ENCODE peak calls at places on chromosomes 4 and X, in nine cellular contexts. W is H1, K is esophagus muscularis mucosa, T is transverse colon, N is suprapubic skin, O is SK-N-SH, L is GM23338, V is spleen, X is sigmoid colon. U is an unnamed sample.

GRCh38 chr4:186029731-186030421 is 39.1 kb upstream of the TLR3 start:
- DNase-seq in T (peak), N (peak), O (peak), X (peak), V (no peak), W (no peak), K (no peak), L (peak), U (peak)

GRCh38 chr4:165398570-165398969 is 19.8 kb downstream of the CPE start:
- DNase-seq in V (no peak), W (no peak), K (no peak), L (peak), N (no peak), T (no peak), X (no peak), O (peak), U (no peak)

GRCh38 chr4:140157341-140157740 is 3.4 kb upstream of the MAML3 start:
- DNase-seq in L (no peak), V (no peak), O (no peak), T (no peak), W (no peak), X (no peak), K (no peak), N (no peak), U (no peak)

GRCh38 chrX:42128587-42128986 is 205.2 kb upstream of the CASK start:
- DNase-seq in N (no peak), V (no peak), W (no peak), K (no peak), L (no peak), X (no peak), O (no peak), T (no peak), U (no peak)

GRCh38 chrX:109352121-109352556 is 129.7 kb downstream of the GUCY2F start:
- DNase-seq in V (no peak), L (no peak), K (no peak), O (no peak), N (no peak), T (no peak), X (no peak), W (no peak), U (peak)

GRCh38 chr4:54187148-54187547 is 41.9 kb upstream of the PDGFRA start:
- DNase-seq in K (no peak), T (peak), V (no peak), W (no peak), N (no peak), X (no peak), L (no peak), O (no peak), U (no peak)

GRCh38 chrX:100731441-100732281 is at the start of gene SYTL4:
- DNase-seq in X (peak), W (no peak), T (peak), V (peak), K (no peak), O (peak), L (peak), N (peak), U (peak)

GRCh38 chr4:78517050-78517652 is 34.4 kb upstream of the ANXA3 start:
- DNase-seq in K (no peak), X (no peak), N (no peak), L (peak), W (no peak), T (no peak), O (peak), V (no peak), U (no peak)

GRCh38 chr4:5203309-5203708 is 152.0 kb downstream of the STK32B start:
- DNase-seq in K (no peak), W (no peak), L (no peak), T (no peak), N (no peak), X (no peak), O (no peak), V (no peak), U (no peak)

GRCh38 chrX:12441376-12442128 is 303.3 kb downstream of the FRMPD4 start:
- DNase-seq in T (no peak), V (no peak), K (no peak), O (no peak), X (no peak), L (no peak), N (no peak), W (no peak), U (no peak)

GRCh38 chr4:123811763-123812390 is 415.3 kb downstream of the SPRY1 start:
- DNase-seq in K (no peak), V (no peak), L (no peak), X (no peak), N (no peak), T (no peak), O (no peak), W (no peak), U (no peak)

GRCh38 chr4:119124314-119124713 is 11.3 kb upstream of the MYOZ2 start:
- DNase-seq in N (no peak), X (no peak), W (no peak), K (no peak), O (no peak), L (no peak), V (no peak), T (no peak), U (peak)

GRCh38 chr4:157012781-157013180 is 41.2 kb upstream of the PDGFC start:
- DNase-seq in T (no peak), K (no peak), W (no peak), L (no peak), X (no peak), N (no peak), O (no peak), V (no peak), U (no peak)

GRCh38 chrX:112840382-112841113 is at the start of gene AMOT:
- DNase-seq in N (peak), L (peak), W (peak), K (peak), O (peak), V (peak), X (peak), T (peak), U (peak)
- TF ChIP-seq POLR2AphosphoS5 in N (no peak), L (peak), W (no peak), K (peak), O (no peak), V (peak), X (peak), T (peak), U (peak)

GRCh38 chr4:173536808-173537429 is 6.9 kb upstream of the HAND2 start:
- DNase-seq in V (no peak), O (peak), X (peak), L (peak), T (no peak), K (no peak), N (no peak), W (no peak), U (no peak)

GRCh38 chr4:173537628-173538147 is 7.7 kb upstream of the HAND2 start:
- DNase-seq in X (peak), N (no peak), T (no peak), L (peak), W (no peak), K (no peak), O (no peak), V (no peak), U (no peak)

GRCh38 chr4:173539986-173540385 is 10.0 kb upstream of the HAND2 start:
- DNase-seq in T (no peak), N (no peak), K (no peak), L (no peak), V (no peak), O (no peak), X (no peak), W (no peak), U (no peak)

GRCh38 chr4:173538903-173539445 is 8.9 kb upstream of the HAND2 start:
- DNase-seq in V (no peak), X (peak), W (no peak), K (no peak), O (no peak), N (no peak), L (peak), T (no peak), U (no peak)

DNA sequence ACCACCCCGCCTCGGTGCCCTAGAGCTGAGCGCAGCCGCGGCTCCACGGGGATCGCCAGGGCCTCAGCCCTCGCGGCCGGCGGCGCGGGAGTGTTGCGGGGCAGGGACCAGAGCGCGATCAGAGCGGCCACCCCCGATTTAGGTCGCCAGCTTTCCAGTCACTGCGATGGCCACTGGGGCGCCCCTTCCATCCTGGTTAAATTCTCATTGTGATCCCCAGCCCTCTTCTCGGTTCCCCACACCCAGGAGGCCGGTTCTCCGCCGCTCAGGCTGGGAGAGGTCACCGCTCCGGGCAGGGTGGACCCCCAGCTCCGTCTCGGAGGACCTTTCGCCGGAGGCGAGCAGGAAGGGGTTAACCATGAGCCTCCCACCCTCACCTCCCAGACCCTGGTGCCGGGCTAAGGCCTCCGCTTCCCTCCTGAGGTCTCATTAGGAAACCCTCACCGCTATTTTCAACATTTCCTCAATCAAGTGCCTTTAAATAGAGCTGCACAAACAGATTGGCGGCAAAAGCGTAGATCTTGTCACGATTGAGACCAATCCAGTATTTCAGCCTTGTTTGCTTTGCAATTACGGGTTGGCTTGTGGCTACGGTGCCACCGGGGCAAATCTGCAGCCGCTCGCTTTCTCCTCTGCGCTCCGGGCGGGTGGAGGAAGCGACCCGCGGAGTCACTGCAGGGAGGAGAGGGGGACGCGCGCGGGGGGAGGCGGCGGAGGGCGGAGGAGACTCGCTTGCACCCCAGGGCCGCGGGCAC is 8.3 kb upstream of the HAND2 start:
- DNase-seq in V (peak), K (no peak), L (peak), N (no peak), X (peak), T (no peak), O (peak), W (no peak), U (no peak)
- TF ChIP-seq POLR2AphosphoS5 in V (peak), K (peak), L (no peak), N (no peak), X (peak), T (no peak), O (no peak), W (no peak), U (no peak)

GRCh38 chr4:159197260-159197884 is 94.5 kb downstream of the RAPGEF2 start:
- DNase-seq in O (no peak), K (no peak), L (no peak), X (no peak), T (no peak), N (no peak), W (no peak), V (no peak), U (no peak)

GRCh38 chr4:159191989-159192388 is 89.1 kb downstream of the RAPGEF2 start:
- DNase-seq in T (no peak), K (no peak), X (no peak), W (no peak), O (no peak), L (peak), V (no peak), N (no peak), U (no peak)

GRCh38 chr4:159197885-159198269 is 95.0 kb downstream of the RAPGEF2 start:
- DNase-seq in V (no peak), X (no peak), N (no peak), T (no peak), O (no peak), W (no peak), K (no peak), L (no peak), U (no peak)

GRCh38 chr4:159193256-159193655 is 90.4 kb downstream of the RAPGEF2 start:
- DNase-seq in K (no peak), X (no peak), N (no peak), O (no peak), L (no peak), V (no peak), T (no peak), W (no peak), U (no peak)

GRCh38 chr4:159195400-159195799 is 92.5 kb downstream of the RAPGEF2 start:
- DNase-seq in V (no peak), X (no peak), L (no peak), O (no peak), W (no peak), N (no peak), T (no peak), K (no peak), U (no peak)
- TF ChIP-seq POLR2AphosphoS5 in V (no peak), X (no peak), L (no peak), O (no peak), W (no peak), N (no peak), T (no peak), K (no peak), U (no peak)

GRCh38 chr4:3077796-3078195 is 3.3 kb downstream of the HTT start:
- DNase-seq in K (no peak), N (no peak), L (no peak), V (peak), O (no peak), W (no peak), T (no peak), X (no peak), U (no peak)
- TF ChIP-seq POLR2AphosphoS5 in K (no peak), N (no peak), L (no peak), V (no peak), O (no peak), W (no peak), T (no peak), X (no peak), U (no peak)

GRCh38 chrX:57241967-57242366 is 44.5 kb upstream of the FAAH2 start:
- DNase-seq in T (no peak), O (no peak), W (no peak), X (no peak), L (no peak), V (peak), K (no peak), N (no peak), U (no peak)
- TF ChIP-seq POLR2AphosphoS5 in T (no peak), O (no peak), W (no peak), X (no peak), L (no peak), V (no peak), K (no peak), N (no peak), U (no peak)

GRCh38 chr4:128565054-128565453 is 244.4 kb upstream of the JADE1 start:
- DNase-seq in V (no peak), X (no peak), W (no peak), L (no peak), N (no peak), K (no peak), O (no peak), T (no peak), U (no peak)

GRCh38 chr4:128565565-128566186 is 243.8 kb upstream of the JADE1 start:
- DNase-seq in T (peak), X (peak), K (no peak), L (peak), W (peak), V (no peak), N (no peak), O (peak), U (peak)

GRCh38 chr4:128571747-128572146 is 237.8 kb upstream of the JADE1 start:
- DNase-seq in O (no peak), V (no peak), X (peak), W (no peak), N (no peak), K (no peak), T (peak), L (no peak), U (no peak)

GRCh38 chr4:128570380-128570779 is 239.1 kb upstream of the JADE1 start:
- DNase-seq in N (no peak), W (no peak), O (no peak), X (peak), V (no peak), L (no peak), K (no peak), T (peak), U (no peak)

GRCh38 chr4:128566688-128567087 is 242.8 kb upstream of the JADE1 start:
- DNase-seq in O (no peak), W (no peak), K (no peak), X (no peak), V (no peak), L (no peak), N (no peak), T (no peak), U (no peak)
- TF ChIP-seq POLR2AphosphoS5 in O (no peak), W (no peak), K (no peak), X (no peak), V (no peak), L (no peak), N (no peak), T (no peak), U (no peak)

GRCh38 chr4:69830529-69831269 is 29.2 kb downstream of the SULT1E1 start:
- DNase-seq in N (no peak), T (peak), V (peak), L (peak), X (no peak), W (no peak), K (no peak), O (no peak), U (peak)
- TF ChIP-seq POLR2AphosphoS5 in N (no peak), T (no peak), V (no peak), L (no peak), X (no peak), W (no peak), K (no peak), O (no peak), U (peak)

U was measured in stomach.